ENCODE peak calls at places on chromosomes 11 and 22, in ten cellular contexts. T is caudate nucleus, W is B cell, K is neural progenitor cell, M is ELR, R is NCI-H446, H is midbrain, F is foreskin melanocyte, C is AG20443, Z is DMS 273 treated with DMSO at 0.1 percent for 48 hours. Y is an unnamed sample.

GRCh38 chr11:76307978-76308747 is 72.8 kb downstream of the THAP12 start:
- DNase-seq in T (no peak), M (no peak), Z (no peak), H (no peak), W (no peak), R (no peak), K (no peak), C (no peak), F (no peak), Y (no peak)

GRCh38 chr11:68420171-68420570 is 40.4 kb upstream of the PPP6R3 start:
- DNase-seq in T (no peak), F (no peak), K (no peak), C (no peak), Z (no peak), H (no peak), R (no peak), M (no peak), W (no peak), Y (no peak)

GRCh38 chr11:63709336-63709735 is 28.0 kb downstream of the RTN3 start:
- DNase-seq in C (no peak), Z (no peak), H (no peak), T (no peak), R (no peak), F (peak), W (no peak), M (peak), K (no peak), Y (no peak)

GRCh38 chr11:75499423-75500305 is 26.1 kb downstream of the GDPD5 start:
- DNase-seq in M (peak), T (no peak), Z (no peak), K (no peak), F (peak), R (no peak), W (no peak), C (peak), H (no peak), Y (no peak)

GRCh38 chr11:66067640-66068039 is 2.4 kb upstream of the PACS1 start:
- DNase-seq in R (no peak), K (no peak), C (no peak), H (no peak), Z (no peak), T (no peak), W (no peak), M (no peak), F (no peak), Y (no peak)

GRCh38 chr22:37560682-37561208 is 465 bp downstream of the CDC42EP1 start:
- DNase-seq in H (no peak), T (no peak), K (peak), C (peak), Z (no peak), M (peak), R (no peak), W (peak), F (no peak), Y (peak)

GRCh38 chr11:46966773-46967172 is 30.2 kb downstream of the CSTPP1 start:
- DNase-seq in M (no peak), W (no peak), C (no peak), Z (no peak), T (no peak), H (no peak), R (no peak), F (no peak), K (no peak), Y (no peak)

GRCh38 chr11:2834893-2835767 is 50.4 kb downstream of the CDKN1C start:
- DNase-seq in R (no peak), M (peak), T (no peak), Z (no peak), H (no peak), W (no peak), C (no peak), F (no peak), K (no peak), Y (peak)

GRCh38 chr11:13301522-13301921 is 23.9 kb downstream of the BMAL1 start:
- DNase-seq in K (no peak), M (no peak), T (no peak), F (no peak), H (no peak), W (no peak), C (no peak), Z (no peak), R (no peak), Y (no peak)